ENCODE peak calls at places on chromosome 13, in eight cellular contexts. P is right cardiac atrium; R is H9; Y is mesenchymal stem cell; W is neuronal stem cell; V is naive thymus-derived CD4-positive, alpha-beta T cell; D is PC-9; Q is fibroblast of lung. C is an unnamed sample.

GRCh38 chr13:84896128-84896527 is 903.1 kb downstream of the SLITRK6 start:
- DNase-seq in Q (peak), W (peak), D (peak), P (no peak), R (no peak), Y (peak), V (no peak), C (peak)

GRCh38 chr13:37667631-37668161 is 69.1 kb upstream of the POSTN start:
- DNase-seq in Q (no peak), Y (no peak), W (no peak), R (no peak), P (no peak), V (no peak), D (no peak), C (no peak)

GRCh38 chr13:39038569-39038898 is 278 bp downstream of the NHLRC3 start:
- DNase-seq in P (peak), R (no peak), W (no peak), Q (no peak), Y (peak), D (no peak), V (peak), C (no peak)

GRCh38 chr13:86870388-86870966 is 800.7 kb upstream of the SLITRK5 start:
- DNase-seq in R (no peak), W (no peak), D (no peak), Y (peak), Q (peak), V (no peak), P (no peak), C (no peak)

GRCh38 chr13:21884299-21884878 is 213.5 kb downstream of the FGF9 start:
- DNase-seq in W (no peak), Q (no peak), D (no peak), Y (no peak), R (no peak), V (no peak), P (no peak), C (no peak)

GRCh38 chr13:112588490-112589297 is 741 bp upstream of the TUBGCP3 start:
- DNase-seq in Y (no peak), V (no peak), D (no peak), Q (peak), R (no peak), P (no peak), W (no peak), C (no peak)

GRCh38 chr13:100361504-100361903 is 227.1 kb downstream of the GGACT start:
- DNase-seq in R (no peak), V (no peak), D (no peak), W (no peak), Y (peak), Q (peak), P (no peak), C (no peak)

GRCh38 chr13:68509734-68510621 is 1279.8 kb upstream of the PCDH9 start:
- DNase-seq in D (no peak), W (no peak), P (no peak), Q (no peak), R (no peak), V (no peak), Y (no peak), C (no peak)

GRCh38 chr13:32142956-32143375 is 111.4 kb downstream of the FRY start:
- DNase-seq in P (no peak), D (peak), V (no peak), Q (peak), Y (peak), W (no peak), R (peak), C (no peak)

GRCh38 chr13:27106144-27106543 is 65.5 kb downstream of the USP12 start:
- DNase-seq in W (no peak), V (no peak), Y (no peak), Q (no peak), R (no peak), D (no peak), P (no peak), C (no peak)

GRCh38 chr13:57740719-57741118 is 109.2 kb downstream of the PCDH17 start:
- DNase-seq in Q (peak), V (no peak), W (no peak), R (no peak), P (peak), Y (no peak), D (no peak), C (no peak)

DNA sequence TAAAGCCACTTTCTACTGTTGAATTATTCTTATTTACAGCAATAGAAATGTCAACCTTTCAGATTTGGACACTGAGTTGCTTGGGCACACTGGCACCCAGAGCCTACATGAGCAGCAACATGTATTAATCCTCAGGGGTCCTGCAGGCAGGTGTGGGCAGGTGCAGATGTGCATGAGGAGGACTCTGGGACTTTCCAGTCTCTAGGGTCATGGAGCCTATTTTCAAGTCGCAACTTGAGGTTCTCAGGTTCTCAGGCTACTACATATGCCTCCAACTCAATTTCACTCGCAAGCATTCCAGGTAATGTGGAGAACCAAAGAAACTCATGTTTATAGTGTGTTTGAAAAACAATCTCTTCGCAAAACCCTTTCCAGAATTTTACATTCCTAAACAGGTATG is 73.2 kb downstream of the STARD13 start:
- DNase-seq in Y (no peak), R (no peak), P (no peak), D (no peak), Q (no peak), V (no peak), W (no peak), C (no peak)
- H3K27ac ChIP-seq in Y (no peak), R (no peak), P (no peak), D (no peak), Q (no peak), V (no peak), W (no peak), C (no peak)

DNA sequence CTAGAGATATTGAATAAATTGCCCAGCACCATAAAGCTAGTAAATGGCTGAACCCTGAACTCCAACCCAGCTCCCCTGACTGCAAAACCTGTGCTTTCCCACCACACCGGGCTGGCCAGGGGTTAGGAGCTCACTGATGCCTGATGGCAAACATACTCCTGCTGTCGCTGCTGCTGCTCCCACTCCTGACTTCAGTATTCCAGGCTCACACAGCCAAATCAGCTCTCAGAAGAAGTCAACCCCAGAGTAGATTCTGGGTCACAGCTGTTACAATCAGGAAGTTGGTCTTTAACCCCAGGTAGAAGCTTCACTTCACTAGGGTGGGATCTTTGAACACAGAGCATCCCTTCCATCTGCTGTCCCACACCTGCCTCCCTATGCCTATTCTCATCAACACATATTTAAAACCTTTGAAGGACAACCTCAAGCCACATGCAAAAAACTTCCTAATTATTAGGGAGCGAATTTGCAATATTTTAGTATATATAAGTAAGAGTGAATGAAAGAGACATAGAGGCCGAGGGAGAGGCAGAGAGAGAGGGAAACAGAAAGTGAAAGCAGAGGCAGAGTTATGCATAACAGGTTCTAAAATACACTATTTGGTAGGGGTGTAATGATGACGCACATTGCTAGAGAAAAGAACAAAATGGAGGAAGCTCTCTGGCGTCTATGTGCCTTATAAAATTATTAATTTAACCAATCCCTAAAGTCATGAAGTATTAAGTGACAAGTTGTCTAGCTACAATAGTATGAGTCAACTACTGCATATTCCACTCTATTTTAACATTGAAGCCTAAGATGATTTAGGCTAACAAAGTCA is 99.4 kb upstream of the SERP2 start:
- DNase-seq in D (no peak), Q (peak), P (no peak), R (no peak), Y (peak), W (no peak), V (peak), C (no peak)
- H3K27ac ChIP-seq in D (no peak), Q (peak), P (peak), R (no peak), Y (no peak), W (no peak), V (peak), C (no peak)

DNA sequence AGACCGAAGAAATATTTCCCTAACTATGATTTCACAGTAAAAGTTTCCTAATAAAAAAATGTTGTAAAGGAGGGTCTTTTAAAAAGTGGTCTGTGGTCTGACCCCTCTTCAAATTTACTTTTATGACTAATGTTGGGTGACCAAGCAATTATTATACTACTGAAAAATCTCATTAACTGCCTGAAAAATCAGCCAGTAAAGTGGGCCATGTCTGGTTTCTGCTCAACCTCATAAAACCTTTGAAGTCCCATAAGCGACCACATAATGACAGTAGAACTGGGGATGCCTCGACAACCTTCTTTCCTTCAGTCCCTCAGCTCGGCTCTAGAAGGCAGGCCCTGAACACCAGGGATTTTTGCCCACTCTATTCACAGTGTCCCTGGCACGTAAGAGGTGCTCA is 434.3 kb downstream of the EFNB2 start:
- DNase-seq in V (no peak), D (no peak), P (no peak), Q (no peak), W (no peak), R (no peak), Y (no peak), C (no peak)
- H3K27ac ChIP-seq in V (no peak), D (peak), P (peak), Q (no peak), W (peak), R (peak), Y (no peak), C (no peak)

DNA sequence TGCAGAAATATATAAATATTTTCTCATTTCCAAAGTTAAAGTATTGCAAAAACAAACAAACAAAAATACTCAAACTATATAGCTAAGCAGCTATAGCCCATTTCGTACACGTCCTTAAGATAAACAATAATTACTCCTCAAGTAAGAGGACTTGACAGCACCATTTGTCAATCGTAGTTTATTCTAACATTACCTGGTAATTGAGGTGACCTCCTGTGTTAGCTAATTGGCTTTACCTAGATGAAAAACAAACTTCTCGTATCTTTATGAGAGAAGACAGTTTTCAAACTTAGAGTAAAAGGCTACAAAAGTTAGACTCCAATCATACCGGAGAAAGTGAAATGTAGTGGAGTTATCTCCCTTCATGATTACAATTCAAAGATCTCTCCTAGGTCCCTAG is 1876.1 kb upstream of the PCDH20 start:
- DNase-seq in Q (no peak), D (no peak), W (no peak), R (no peak), Y (no peak), V (no peak), P (no peak), C (no peak)
- H3K27ac ChIP-seq in Q (no peak), D (no peak), W (no peak), R (no peak), Y (no peak), V (no peak), P (no peak), C (no peak)

C was measured in ovary.